ENCODE peak calls at places on chromosomes 16 and 17, in four cellular contexts. H, W, J and M are unnamed samples.

GRCh38 chr16:56356276-56357241 is 68.8 kb downstream of the AMFR start:
- DNase-seq in J (peak; percentile 87), W (peak; percentile 84), H (peak; percentile 80), M (peak; percentile 93)

GRCh38 chr17:34487616-34488015 is 91.8 kb upstream of the TMEM132E start:
- DNase-seq in H (no peak), W (no peak), J (peak; percentile 41), M (peak; percentile 57)

GRCh38 chr17:79438936-79439335 is 171.9 kb downstream of the RBFOX3 start:
- DNase-seq in J (no peak), W (no peak), H (no peak), M (no peak)

GRCh38 chr17:35023538-35023937 is 40.0 kb downstream of the RFFL start:
- DNase-seq in J (no peak), H (no peak), W (no peak), M (no peak)

GRCh38 chr17:46180895-46181279 is 12.3 kb downstream of the KANSL1 start:
- DNase-seq in J (no peak), W (no peak), H (no peak), M (no peak)

GRCh38 chr17:29291163-29291752 is 2.7 kb downstream of the NUFIP2 start:
- DNase-seq in J (no peak), W (peak; percentile 66), H (no peak), M (peak; percentile 50)

GRCh38 chr16:68265078-68265925 is 976 bp downstream of the SLC7A6 start:
- DNase-seq in J (peak; percentile 25), W (peak; percentile 100), H (peak; percentile 45), M (peak; percentile 56)

GRCh38 chr16:340370-341091 is 12.0 kb downstream of the AXIN1 start:
- DNase-seq in W (peak; percentile 66), H (no peak), J (no peak), M (no peak)

GRCh38 chr17:34306466-34306865 is 12.8 kb upstream of the CCL8 start:
- DNase-seq in H (no peak), W (no peak), J (peak; percentile 51), M (peak; percentile 32)

GRCh38 chr16:11560701-11561439 is 25.8 kb downstream of the LITAF start:
- DNase-seq in W (no peak), H (no peak), J (no peak), M (peak; percentile 37)

GRCh38 chr16:86975445-86975844 is 341.7 kb downstream of the C16orf95 start:
- DNase-seq in J (peak; percentile 60), W (no peak), H (peak; percentile 66), M (peak; percentile 48)

GRCh38 chr17:77382966-77383612 is 242.3 kb downstream of the SEC14L1 start:
- DNase-seq in H (no peak), J (no peak), W (no peak), M (no peak)

GRCh38 chr16:19118938-19119431 is 5.2 kb downstream of the ITPRIPL2 start:
- DNase-seq in W (no peak), J (no peak), H (peak; percentile 79), M (no peak)

GRCh38 chr16:76885776-76886175 is 305.2 kb upstream of the MON1B start:
- DNase-seq in H (no peak), W (no peak), J (no peak), M (peak; percentile 3)

GRCh38 chr16:67249762-67250327 is 1.1 kb downstream of the SLC9A5 start:
- DNase-seq in W (no peak), J (no peak), H (no peak), M (no peak)

GRCh38 chr17:67008101-67008500 is 36.3 kb upstream of the CACNG1 start:
- DNase-seq in W (no peak), J (no peak), H (no peak), M (no peak)

GRCh38 chr17:57913576-57914273 is 41.5 kb downstream of the CUEDC1 start:
- DNase-seq in J (no peak), H (no peak), W (no peak), M (no peak)

GRCh38 chr16:57134982-57135381 is 42.6 kb downstream of the CPNE2 start:
- DNase-seq in J (no peak), W (no peak), H (no peak), M (no peak)

GRCh38 chr16:30977502-30977901 is 7.5 kb upstream of the HSD3B7 start:
- DNase-seq in J (peak; percentile 73), W (no peak), H (peak; percentile 57), M (peak; percentile 68)
- TF ChIP-seq FOXJ3 in J (no peak), W (no peak), H (no peak), M (no peak)

GRCh38 chr16:13873835-13874438 is 46.0 kb upstream of the ERCC4 start:
- DNase-seq in W (peak; percentile 60), J (peak; percentile 36), H (no peak), M (peak; percentile 41)
- TF ChIP-seq CTCF in W (peak; percentile 86), J (peak; percentile 42), H (peak; percentile 69), M (peak; percentile 58)

DNA sequence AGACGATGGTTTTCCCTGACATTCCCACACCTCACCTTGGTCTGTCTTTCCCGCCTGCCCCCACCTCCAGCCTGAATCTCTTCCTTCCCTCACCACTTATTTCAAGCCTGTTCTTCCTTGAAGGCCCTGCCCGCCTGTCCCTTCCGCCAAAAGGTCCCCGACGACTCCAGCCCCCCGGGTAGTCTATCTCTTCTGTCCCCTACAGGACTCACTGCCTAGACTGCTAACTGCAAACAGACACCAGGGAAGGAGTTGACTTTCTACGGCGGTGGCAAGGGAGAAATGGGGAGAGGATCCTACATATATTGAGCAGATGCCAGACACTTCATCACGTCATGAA is 53.7 kb downstream of the NT5M start:
- DNase-seq in W (no peak), J (no peak), H (no peak), M (peak; percentile 7)
- TF ChIP-seq FOXJ3 in W (no peak), J (no peak), H (no peak), M (no peak)

GRCh38 chr17:2819921-2820501 is 23.8 kb downstream of the RAP1GAP2 start:
- DNase-seq in W (no peak), J (no peak), H (no peak), M (no peak)

GRCh38 chr17:2822358-2822757 is 26.1 kb downstream of the RAP1GAP2 start:
- DNase-seq in H (no peak), J (no peak), W (no peak), M (no peak)

GRCh38 chr17:2816688-2817087 is 20.4 kb downstream of the RAP1GAP2 start:
- DNase-seq in W (no peak), H (no peak), J (no peak), M (no peak)

GRCh38 chr17:2821868-2822267 is 25.6 kb downstream of the RAP1GAP2 start:
- DNase-seq in J (no peak), H (no peak), W (no peak), M (no peak)
- TF ChIP-seq CTCF in J (no peak), H (no peak), W (no peak), M (no peak)

GRCh38 chr17:49727353-49727752 is 19.6 kb upstream of the SLC35B1 start:
- DNase-seq in J (no peak), W (no peak), H (no peak), M (no peak)

GRCh38 chr17:49722066-49722465 is 14.3 kb upstream of the SLC35B1 start:
- DNase-seq in W (no peak), H (no peak), J (no peak), M (no peak)

GRCh38 chr17:49725453-49725852 is 17.7 kb upstream of the SLC35B1 start:
- DNase-seq in J (no peak), W (no peak), H (no peak), M (no peak)

GRCh38 chr17:49728425-49728824 is 20.7 kb upstream of the SLC35B1 start:
- DNase-seq in J (no peak), W (no peak), H (no peak), M (no peak)

DNA sequence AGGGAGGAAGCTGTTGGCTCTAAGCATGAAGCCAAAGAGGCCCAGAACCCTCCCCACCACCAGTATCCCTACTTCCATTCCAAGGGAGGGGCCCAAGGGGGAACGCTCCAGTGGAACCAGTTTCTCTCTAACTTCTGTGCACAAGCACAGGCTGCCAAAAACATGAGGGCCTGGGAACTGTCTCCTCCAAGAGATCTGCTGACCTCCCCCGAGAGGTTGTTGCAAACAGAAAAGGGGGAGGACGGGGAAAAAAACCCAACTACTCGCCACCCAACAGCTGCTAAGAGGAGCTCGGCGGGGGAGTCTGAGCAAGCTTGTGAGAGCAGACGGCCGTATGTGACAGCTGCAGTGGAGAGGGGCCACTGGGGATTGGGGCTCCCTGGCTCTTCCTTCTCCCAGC is 15.7 kb upstream of the SLC35B1 start:
- DNase-seq in J (no peak), W (no peak), H (no peak), M (no peak)
- TF ChIP-seq FOXJ3 in J (no peak), W (no peak), H (no peak), M (no peak)

GRCh38 chr17:81260171-81260570 is 21.1 kb downstream of the NDUFAF8 start:
- DNase-seq in J (no peak), H (no peak), W (no peak), M (no peak)

GRCh38 chr17:81257533-81257932 is 18.4 kb downstream of the NDUFAF8 start:
- DNase-seq in W (no peak), H (no peak), J (no peak), M (no peak)

GRCh38 chr17:81259058-81259605 is 20.0 kb downstream of the NDUFAF8 start:
- DNase-seq in H (no peak), W (no peak), J (no peak), M (no peak)

GRCh38 chr17:81256616-81257015 is 17.5 kb downstream of the NDUFAF8 start:
- DNase-seq in W (no peak), H (no peak), J (no peak), M (no peak)

GRCh38 chr17:81258292-81258691 is 19.2 kb downstream of the NDUFAF8 start:
- DNase-seq in W (no peak), H (no peak), J (peak; percentile 51), M (peak; percentile 95)
- TF ChIP-seq CTCF in W (peak; percentile 24), H (no peak), J (no peak), M (peak; percentile 20)

GRCh38 chr17:19513897-19514488 is 19.7 kb upstream of the SLC47A1 start:
- DNase-seq in J (peak; percentile 76), W (peak; percentile 68), H (peak; percentile 38), M (peak; percentile 74)
- TF ChIP-seq FOXJ3 in J (no peak), W (no peak), H (no peak), M (no peak)

GRCh38 chr16:49352923-49353322 is 20.7 kb upstream of the C16orf78 start:
- DNase-seq in W (peak; percentile 23), J (peak; percentile 68), H (peak; percentile 43), M (peak; percentile 46)
- TF ChIP-seq CTCF in W (peak; percentile 54), J (peak; percentile 50), H (peak; percentile 47), M (peak; percentile 34)

DNA sequence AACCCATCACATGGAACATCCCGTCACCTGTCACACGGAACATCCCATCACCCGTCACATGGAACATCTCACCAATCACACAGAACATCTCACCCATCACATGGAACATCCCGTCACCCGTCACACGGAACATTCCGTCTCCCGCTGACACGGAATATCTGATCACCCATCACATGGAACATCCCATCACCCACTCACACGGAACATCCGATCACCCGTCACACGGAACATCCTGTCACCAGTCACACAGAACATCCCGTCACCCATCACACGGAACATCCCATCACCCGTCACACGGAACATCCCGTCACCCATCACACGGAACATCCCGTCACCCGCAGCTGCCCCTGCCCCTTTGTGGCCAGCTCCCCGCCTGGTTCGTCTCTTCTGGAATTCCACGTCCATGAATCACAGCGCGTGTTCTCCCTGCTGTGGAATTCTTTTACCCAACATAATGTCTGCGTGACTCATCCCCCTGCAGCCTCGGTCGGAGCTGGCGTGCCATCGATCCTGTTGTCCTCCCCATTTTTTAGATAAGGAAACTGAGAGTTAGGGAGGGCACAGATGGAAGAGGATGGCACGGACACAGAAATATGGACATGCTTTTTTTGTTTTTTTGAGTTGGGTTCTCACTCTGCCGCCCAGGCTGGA is 5.6 kb downstream of the CPNE7 start:
- DNase-seq in H (no peak), J (no peak), W (peak; percentile 50), M (no peak)
- TF ChIP-seq FOXJ3 in H (no peak), J (no peak), W (no peak), M (no peak)